ENCODE peak calls at places on chromosomes 1 and 21, in nine cellular contexts. One of them, this sample, is unnamed.

GRCh38 chr1:23108918-23109533 is 59.6 kb downstream of the LUZP1 start:
- DNase-seq in kidney epithelial cell: no peak
- DNase-seq in GM06990: no peak
- DNase-seq in GM23338: no peak
- DNase-seq in brain microvascular endothelial cell: no peak
- DNase-seq in Jurkat, Clone E6-1: no peak
- DNase-seq in IMR-90: no peak
- DNase-seq in heart left ventricle: no peak
- DNase-seq in A549: no peak
- DNase-seq in this sample: no peak

GRCh38 chr1:175434268-175434860 is 241.8 kb upstream of the KIAA0040 start:
- DNase-seq in A549: peak; percentile 6
- DNase-seq in Jurkat, Clone E6-1: peak; percentile 7
- DNase-seq in brain microvascular endothelial cell: no peak
- DNase-seq in GM23338: peak; percentile 68
- DNase-seq in IMR-90: no peak
- DNase-seq in kidney epithelial cell: no peak
- DNase-seq in GM06990: peak; percentile 13
- DNase-seq in heart left ventricle: no peak
- DNase-seq in this sample: no peak

GRCh38 chr1:198672124-198672523 is 33.3 kb downstream of the PTPRC start:
- DNase-seq in GM23338: no peak
- DNase-seq in heart left ventricle: no peak
- DNase-seq in brain microvascular endothelial cell: peak; percentile 48
- DNase-seq in kidney epithelial cell: no peak
- DNase-seq in A549: peak; percentile 15
- DNase-seq in IMR-90: peak; percentile 38
- DNase-seq in GM06990: no peak
- DNase-seq in Jurkat, Clone E6-1: no peak
- DNase-seq in this sample: peak; percentile 94

GRCh38 chr1:8438449-8438848 is 120.5 kb downstream of the SLC45A1 start:
- DNase-seq in GM06990: no peak
- DNase-seq in heart left ventricle: no peak
- DNase-seq in IMR-90: no peak
- DNase-seq in kidney epithelial cell: no peak
- DNase-seq in Jurkat, Clone E6-1: no peak
- DNase-seq in GM23338: no peak
- DNase-seq in A549: no peak
- DNase-seq in brain microvascular endothelial cell: no peak
- DNase-seq in this sample: no peak

GRCh38 chr1:50735443-50735842 is 224.6 kb downstream of the FAF1 start:
- DNase-seq in heart left ventricle: no peak
- DNase-seq in Jurkat, Clone E6-1: peak; percentile 30
- DNase-seq in GM06990: no peak
- DNase-seq in IMR-90: peak; percentile 33
- DNase-seq in A549: peak; percentile 13
- DNase-seq in GM23338: peak; percentile 66
- DNase-seq in brain microvascular endothelial cell: no peak
- DNase-seq in kidney epithelial cell: no peak
- DNase-seq in this sample: peak; percentile 41

GRCh38 chr1:5709461-5709860 is 282.8 kb downstream of the NPHP4 start:
- DNase-seq in heart left ventricle: no peak
- DNase-seq in GM23338: no peak
- DNase-seq in A549: no peak
- DNase-seq in kidney epithelial cell: no peak
- DNase-seq in brain microvascular endothelial cell: no peak
- DNase-seq in Jurkat, Clone E6-1: no peak
- DNase-seq in IMR-90: no peak
- DNase-seq in GM06990: no peak
- DNase-seq in this sample: no peak

GRCh38 chr1:5982868-5983267 is 9.4 kb downstream of the NPHP4 start:
- DNase-seq in kidney epithelial cell: no peak
- DNase-seq in IMR-90: no peak
- DNase-seq in GM23338: no peak
- DNase-seq in A549: peak; percentile 30
- DNase-seq in GM06990: no peak
- DNase-seq in Jurkat, Clone E6-1: no peak
- DNase-seq in brain microvascular endothelial cell: no peak
- DNase-seq in heart left ventricle: no peak
- DNase-seq in this sample: peak; percentile 47

GRCh38 chr1:30111431-30111830 is 612.0 kb downstream of the MATN1 start:
- DNase-seq in A549: peak; percentile 33
- DNase-seq in IMR-90: peak; percentile 41
- DNase-seq in kidney epithelial cell: peak; percentile 5
- DNase-seq in heart left ventricle: peak; percentile 35
- DNase-seq in GM06990: no peak
- DNase-seq in brain microvascular endothelial cell: peak; percentile 35
- DNase-seq in GM23338: peak; percentile 82
- DNase-seq in Jurkat, Clone E6-1: peak; percentile 5
- DNase-seq in this sample: peak; percentile 29

GRCh38 chr1:26401891-26402290 is 8.7 kb upstream of the LIN28A start:
- DNase-seq in A549: no peak
- DNase-seq in Jurkat, Clone E6-1: no peak
- DNase-seq in brain microvascular endothelial cell: no peak
- DNase-seq in heart left ventricle: no peak
- DNase-seq in GM06990: no peak
- DNase-seq in GM23338: no peak
- DNase-seq in kidney epithelial cell: no peak
- DNase-seq in IMR-90: no peak
- DNase-seq in this sample: no peak

GRCh38 chr1:3170566-3171453 is 101.8 kb downstream of the PRDM16 start:
- DNase-seq in heart left ventricle: peak; percentile 85
- DNase-seq in GM23338: no peak
- DNase-seq in IMR-90: no peak
- DNase-seq in A549: no peak
- DNase-seq in brain microvascular endothelial cell: peak; percentile 31
- DNase-seq in kidney epithelial cell: no peak
- DNase-seq in GM06990: no peak
- DNase-seq in Jurkat, Clone E6-1: no peak
- DNase-seq in this sample: peak; percentile 23

GRCh38 chr1:62595647-62596046 is 1.7 kb upstream of the ANGPTL3 start:
- DNase-seq in A549: no peak
- DNase-seq in GM06990: no peak
- DNase-seq in kidney epithelial cell: no peak
- DNase-seq in heart left ventricle: no peak
- DNase-seq in IMR-90: no peak
- DNase-seq in brain microvascular endothelial cell: no peak
- DNase-seq in Jurkat, Clone E6-1: no peak
- DNase-seq in GM23338: no peak
- DNase-seq in this sample: no peak

GRCh38 chr1:151994956-151995355 is 1.3 kb upstream of the S100A10 start:
- DNase-seq in GM23338: peak; percentile 71
- DNase-seq in GM06990: no peak
- DNase-seq in kidney epithelial cell: peak; percentile 82
- DNase-seq in Jurkat, Clone E6-1: no peak
- DNase-seq in brain microvascular endothelial cell: peak; percentile 80
- DNase-seq in IMR-90: peak; percentile 98
- DNase-seq in A549: peak; percentile 95
- DNase-seq in heart left ventricle: no peak
- DNase-seq in this sample: peak; percentile 99

GRCh38 chr1:213374369-213374768 is 323.3 kb downstream of the RPS6KC1 start:
- DNase-seq in A549: peak; percentile 51
- DNase-seq in Jurkat, Clone E6-1: peak; percentile 39
- DNase-seq in heart left ventricle: peak; percentile 28
- DNase-seq in GM23338: peak; percentile 90
- DNase-seq in brain microvascular endothelial cell: peak; percentile 36
- DNase-seq in GM06990: no peak
- DNase-seq in IMR-90: peak; percentile 32
- DNase-seq in kidney epithelial cell: no peak
- DNase-seq in this sample: peak; percentile 40

GRCh38 chr21:36005879-36006400 is 54.4 kb downstream of the SETD4 start:
- DNase-seq in brain microvascular endothelial cell: no peak
- DNase-seq in IMR-90: no peak
- DNase-seq in Jurkat, Clone E6-1: no peak
- DNase-seq in heart left ventricle: no peak
- DNase-seq in kidney epithelial cell: no peak
- DNase-seq in GM23338: no peak
- DNase-seq in GM06990: no peak
- DNase-seq in A549: no peak
- DNase-seq in this sample: no peak
- H3K4me3 ChIP-seq in brain microvascular endothelial cell: no peak overlapping the region
- H3K4me3 ChIP-seq in IMR-90: no peak overlapping the region
- H3K4me3 ChIP-seq in Jurkat, Clone E6-1: no peak overlapping the region
- H3K4me3 ChIP-seq in heart left ventricle: no peak overlapping the region
- H3K4me3 ChIP-seq in kidney epithelial cell: no peak overlapping the region
- H3K4me3 ChIP-seq in GM23338: no peak overlapping the region
- H3K4me3 ChIP-seq in GM06990: no peak overlapping the region
- H3K4me3 ChIP-seq in A549: no peak overlapping the region
- H3K4me3 ChIP-seq in this sample: peak overlapping the region; percentile 46

GRCh38 chr1:84300501-84300900 is 1.0 kb upstream of the SAMD13 start:
- DNase-seq in kidney epithelial cell: no peak
- DNase-seq in heart left ventricle: no peak
- DNase-seq in GM23338: no peak
- DNase-seq in IMR-90: no peak
- DNase-seq in A549: no peak
- DNase-seq in Jurkat, Clone E6-1: no peak
- DNase-seq in brain microvascular endothelial cell: no peak
- DNase-seq in GM06990: no peak
- DNase-seq in this sample: no peak
- H3K4me3 ChIP-seq in kidney epithelial cell: no peak overlapping the region
- H3K4me3 ChIP-seq in heart left ventricle: no peak overlapping the region
- H3K4me3 ChIP-seq in GM23338: no peak overlapping the region
- H3K4me3 ChIP-seq in IMR-90: no peak overlapping the region
- H3K4me3 ChIP-seq in A549: no peak overlapping the region
- H3K4me3 ChIP-seq in Jurkat, Clone E6-1: no peak overlapping the region
- H3K4me3 ChIP-seq in brain microvascular endothelial cell: no peak overlapping the region
- H3K4me3 ChIP-seq in GM06990: no peak overlapping the region
- H3K4me3 ChIP-seq in this sample: no peak overlapping the region

GRCh38 chr1:64245495-64245894 is 42.1 kb downstream of the UBE2U start:
- DNase-seq in A549: no peak
- DNase-seq in brain microvascular endothelial cell: no peak
- DNase-seq in kidney epithelial cell: no peak
- DNase-seq in Jurkat, Clone E6-1: peak; percentile 32
- DNase-seq in GM23338: peak; percentile 67
- DNase-seq in IMR-90: no peak
- DNase-seq in GM06990: no peak
- DNase-seq in heart left ventricle: no peak
- DNase-seq in this sample: no peak
- H3K4me3 ChIP-seq in A549: no peak overlapping the region
- H3K4me3 ChIP-seq in brain microvascular endothelial cell: no peak overlapping the region
- H3K4me3 ChIP-seq in kidney epithelial cell: no peak overlapping the region
- H3K4me3 ChIP-seq in Jurkat, Clone E6-1: peak overlapping the region; percentile 20
- H3K4me3 ChIP-seq in GM23338: peak overlapping the region; percentile 29
- H3K4me3 ChIP-seq in IMR-90: no peak overlapping the region
- H3K4me3 ChIP-seq in GM06990: no peak overlapping the region
- H3K4me3 ChIP-seq in heart left ventricle: no peak overlapping the region
- H3K4me3 ChIP-seq in this sample: no peak overlapping the region

GRCh38 chr1:154501423-154502065 is 475 bp upstream of the TDRD10 start:
- DNase-seq in A549: no peak
- DNase-seq in GM23338: peak; percentile 68
- DNase-seq in Jurkat, Clone E6-1: no peak
- DNase-seq in heart left ventricle: peak; percentile 49
- DNase-seq in brain microvascular endothelial cell: no peak
- DNase-seq in IMR-90: no peak
- DNase-seq in kidney epithelial cell: no peak
- DNase-seq in GM06990: peak; percentile 24
- DNase-seq in this sample: no peak
- H3K4me3 ChIP-seq in A549: peak overlapping the region; percentile 54
- H3K4me3 ChIP-seq in GM23338: peak overlapping the region; percentile 62
- H3K4me3 ChIP-seq in Jurkat, Clone E6-1: no peak overlapping the region
- H3K4me3 ChIP-seq in heart left ventricle: peak overlapping the region; percentile 43
- H3K4me3 ChIP-seq in brain microvascular endothelial cell: no peak overlapping the region
- H3K4me3 ChIP-seq in IMR-90: peak overlapping the region; percentile 2
- H3K4me3 ChIP-seq in kidney epithelial cell: no peak overlapping the region
- H3K4me3 ChIP-seq in GM06990: no peak overlapping the region
- H3K4me3 ChIP-seq in this sample: no peak overlapping the region

GRCh38 chr1:110245876-110246620 is 35.9 kb downstream of the KCNC4 start:
- DNase-seq in heart left ventricle: no peak
- DNase-seq in GM06990: no peak
- DNase-seq in IMR-90: no peak
- DNase-seq in kidney epithelial cell: no peak
- DNase-seq in A549: no peak
- DNase-seq in GM23338: no peak
- DNase-seq in Jurkat, Clone E6-1: no peak
- DNase-seq in brain microvascular endothelial cell: no peak
- DNase-seq in this sample: peak; percentile 13
- H3K4me3 ChIP-seq in heart left ventricle: no peak overlapping the region
- H3K4me3 ChIP-seq in GM06990: no peak overlapping the region
- H3K4me3 ChIP-seq in IMR-90: no peak overlapping the region
- H3K4me3 ChIP-seq in kidney epithelial cell: no peak overlapping the region
- H3K4me3 ChIP-seq in A549: no peak overlapping the region
- H3K4me3 ChIP-seq in GM23338: no peak overlapping the region
- H3K4me3 ChIP-seq in Jurkat, Clone E6-1: no peak overlapping the region
- H3K4me3 ChIP-seq in brain microvascular endothelial cell: no peak overlapping the region
- H3K4me3 ChIP-seq in this sample: no peak overlapping the region

GRCh38 chr1:241827308-241827707 is 20.7 kb upstream of the EXO1 start:
- DNase-seq in IMR-90: no peak
- DNase-seq in heart left ventricle: no peak
- DNase-seq in GM23338: no peak
- DNase-seq in A549: no peak
- DNase-seq in Jurkat, Clone E6-1: no peak
- DNase-seq in brain microvascular endothelial cell: no peak
- DNase-seq in kidney epithelial cell: no peak
- DNase-seq in GM06990: no peak
- DNase-seq in this sample: no peak

GRCh38 chr1:241822846-241823245 is 25.2 kb upstream of the EXO1 start:
- DNase-seq in Jurkat, Clone E6-1: no peak
- DNase-seq in kidney epithelial cell: no peak
- DNase-seq in GM06990: no peak
- DNase-seq in A549: no peak
- DNase-seq in heart left ventricle: no peak
- DNase-seq in IMR-90: no peak
- DNase-seq in brain microvascular endothelial cell: no peak
- DNase-seq in GM23338: no peak
- DNase-seq in this sample: peak; percentile 41

GRCh38 chr1:241825581-241825980 is 22.4 kb upstream of the EXO1 start:
- DNase-seq in heart left ventricle: no peak
- DNase-seq in IMR-90: peak; percentile 52
- DNase-seq in A549: no peak
- DNase-seq in kidney epithelial cell: no peak
- DNase-seq in Jurkat, Clone E6-1: no peak
- DNase-seq in GM06990: no peak
- DNase-seq in brain microvascular endothelial cell: no peak
- DNase-seq in GM23338: no peak
- DNase-seq in this sample: peak; percentile 22

GRCh38 chr1:241821363-241821762 is 26.6 kb upstream of the EXO1 start:
- DNase-seq in kidney epithelial cell: no peak
- DNase-seq in Jurkat, Clone E6-1: no peak
- DNase-seq in GM06990: no peak
- DNase-seq in GM23338: no peak
- DNase-seq in heart left ventricle: no peak
- DNase-seq in A549: no peak
- DNase-seq in IMR-90: peak; percentile 91
- DNase-seq in brain microvascular endothelial cell: no peak
- DNase-seq in this sample: peak; percentile 47

DNA sequence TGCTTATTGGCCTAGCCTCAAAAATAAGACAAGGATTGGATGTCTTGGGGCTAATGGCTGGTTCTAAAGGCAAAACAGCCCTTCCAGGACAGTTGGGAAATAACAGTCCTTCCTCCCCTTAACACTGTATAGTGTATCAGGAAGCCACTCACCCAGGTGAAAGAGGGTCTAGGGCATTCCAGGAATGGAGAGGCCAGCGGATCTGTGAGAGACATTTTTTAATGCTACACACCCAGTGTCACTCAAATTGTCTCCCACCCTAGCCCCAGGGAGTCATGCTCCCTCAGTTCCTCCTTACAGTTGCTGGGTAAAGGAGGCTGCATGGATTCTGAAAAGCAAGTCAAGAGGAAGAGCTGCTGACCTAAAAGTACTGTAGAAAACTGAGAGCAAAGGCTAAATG is 24.1 kb upstream of the EXO1 start:
- DNase-seq in GM06990: no peak
- DNase-seq in heart left ventricle: no peak
- DNase-seq in Jurkat, Clone E6-1: no peak
- DNase-seq in GM23338: no peak
- DNase-seq in IMR-90: no peak
- DNase-seq in A549: no peak
- DNase-seq in kidney epithelial cell: no peak
- DNase-seq in brain microvascular endothelial cell: no peak
- DNase-seq in this sample: no peak
- H3K4me3 ChIP-seq in GM06990: no peak overlapping the region
- H3K4me3 ChIP-seq in heart left ventricle: no peak overlapping the region
- H3K4me3 ChIP-seq in Jurkat, Clone E6-1: no peak overlapping the region
- H3K4me3 ChIP-seq in GM23338: no peak overlapping the region
- H3K4me3 ChIP-seq in IMR-90: no peak overlapping the region
- H3K4me3 ChIP-seq in A549: no peak overlapping the region
- H3K4me3 ChIP-seq in kidney epithelial cell: no peak overlapping the region
- H3K4me3 ChIP-seq in brain microvascular endothelial cell: no peak overlapping the region
- H3K4me3 ChIP-seq in this sample: no peak overlapping the region

This sample was measured in AG10803.